ENCODE peak calls at places on chromosomes 4 and X, in ten cellular contexts. W is Right ventricle myocardium inferior; V is stimulated activated CD8-positive, alpha-beta memory T cell treated with anti-CD3 and anti-CD28 coated beads, Interleukin-7, amount 100 ng/mL, for 1 hour; Z is HEK293T; M is LoVo; J is fibroblast of lung; A is sigmoid colon; G is GM12865; R is CD8-positive, alpha-beta memory T cell; C is HAP-1. O is an unnamed sample.

GRCh38 chr4:137529432-137529831 is 2.9 kb downstream of the PCDH18 start:
- DNase-seq in Z (no peak), W (no peak), V (no peak), G (no peak), A (no peak), M (no peak), J (no peak), C (no peak), R (no peak), O (no peak)

GRCh38 chrX:139905041-139905440 is 27.8 kb downstream of the ATP11C start:
- DNase-seq in M (no peak), J (no peak), Z (no peak), W (no peak), R (no peak), G (no peak), C (no peak), A (no peak), V (no peak), O (no peak)

GRCh38 chr4:183541081-183542045 is 36.5 kb downstream of the ING2 start:
- DNase-seq in C (no peak), A (no peak), W (no peak), R (no peak), G (no peak), Z (no peak), V (no peak), M (no peak), J (peak), O (peak)

GRCh38 chr4:57037982-57038604 is 59.4 kb downstream of the POLR2B start:
- DNase-seq in V (no peak), J (peak), C (peak), W (peak), Z (peak), A (peak), R (no peak), G (peak), M (peak), O (peak)

GRCh38 chrX:108537005-108537404 is 97.4 kb downstream of the COL4A5 start:
- DNase-seq in C (peak), W (no peak), Z (peak), V (no peak), A (no peak), M (peak), R (no peak), G (peak), J (peak), O (no peak)

GRCh38 chr4:185801471-185801870 is 10.5 kb downstream of the SORBS2 start:
- DNase-seq in V (no peak), W (no peak), G (no peak), C (no peak), R (no peak), Z (no peak), A (no peak), M (no peak), J (no peak), O (no peak)

GRCh38 chr4:73620115-73620792 is at the start of gene RASSF6:
- DNase-seq in R (no peak), G (peak), W (peak), V (no peak), C (no peak), J (no peak), Z (peak), A (no peak), M (peak), O (peak)

GRCh38 chrX:31337332-31337731 is 265.5 kb upstream of the FTHL17 start:
- DNase-seq in C (no peak), M (no peak), G (no peak), A (no peak), Z (no peak), J (no peak), W (no peak), R (no peak), V (no peak), O (no peak)

GRCh38 chrX:18151661-18152060 is 69.0 kb downstream of the BEND2 start:
- DNase-seq in V (no peak), J (no peak), G (no peak), R (no peak), C (no peak), M (no peak), W (no peak), A (no peak), Z (no peak), O (no peak)

GRCh38 chrX:81411517-81411916 is 209.6 kb downstream of the SH3BGRL start:
- DNase-seq in Z (no peak), A (no peak), W (no peak), R (no peak), C (no peak), J (no peak), M (no peak), V (no peak), G (no peak), O (no peak)

GRCh38 chr4:84804126-84804525 is 162.4 kb downstream of the WDFY3 start:
- DNase-seq in G (no peak), W (no peak), C (no peak), J (peak), V (no peak), A (no peak), M (no peak), R (no peak), Z (no peak), O (no peak)

GRCh38 chrX:11193035-11193469 is 81.9 kb downstream of the HCCS start:
- DNase-seq in R (no peak), M (no peak), V (no peak), A (no peak), W (no peak), J (peak), C (no peak), Z (no peak), G (no peak), O (no peak)

GRCh38 chr4:122746485-122746965 is 14.0 kb downstream of the BBS12 start:
- DNase-seq in W (no peak), G (no peak), Z (no peak), M (no peak), C (no peak), A (no peak), R (no peak), V (no peak), J (no peak), O (no peak)

GRCh38 chrX:114959729-114960128 is 57.7 kb downstream of the IL13RA2 start:
- DNase-seq in R (no peak), J (peak), W (no peak), Z (peak), G (no peak), M (no peak), A (no peak), V (no peak), C (peak), O (no peak)

GRCh38 chrX:56462389-56462788 is 101.0 kb upstream of the UBQLN2 start:
- DNase-seq in M (no peak), R (no peak), V (no peak), G (peak), C (no peak), A (no peak), Z (no peak), J (peak), W (no peak), O (no peak)

GRCh38 chrX:7147431-7147977 is at the start of gene STS:
- DNase-seq in V (peak), G (peak), C (peak), M (no peak), W (peak), Z (no peak), J (no peak), R (no peak), A (peak), O (no peak)

GRCh38 chr4:183335369-183335940 is 13.2 kb upstream of the CLDN24 start:
- DNase-seq in R (no peak), V (no peak), C (no peak), J (peak), G (no peak), W (no peak), Z (no peak), M (peak), A (no peak), O (peak)

GRCh38 chrX:103817502-103817901 is 14.6 kb downstream of the RAB9B start:
- DNase-seq in C (peak), A (no peak), M (peak), J (peak), R (peak), G (peak), Z (peak), V (no peak), W (no peak), O (no peak)

GRCh38 chrX:1601768-1602085 is 10.3 kb downstream of the AKAP17A start:
- DNase-seq in W (no peak), C (no peak), M (no peak), G (no peak), R (no peak), A (no peak), Z (no peak), J (no peak), V (no peak), O (no peak)

GRCh38 chr4:1521821-1522361 is 115.6 kb upstream of the NKX1-1 start:
- DNase-seq in Z (no peak), J (no peak), V (no peak), M (no peak), W (peak), G (no peak), R (no peak), C (no peak), A (peak), O (no peak)

GRCh38 chrX:101918746-101919145 is 13.1 kb downstream of the ZMAT1 start:
- DNase-seq in J (no peak), C (no peak), V (no peak), G (no peak), Z (no peak), R (no peak), M (no peak), A (no peak), W (no peak), O (no peak)

GRCh38 chr4:30946288-30946687 is 226.1 kb downstream of the PCDH7 start:
- DNase-seq in V (no peak), M (no peak), G (no peak), W (no peak), R (no peak), C (no peak), Z (no peak), A (no peak), J (no peak), O (no peak)

GRCh38 chr4:21457086-21457840 is 491.3 kb downstream of the KCNIP4 start:
- DNase-seq in A (no peak), W (no peak), R (no peak), Z (no peak), M (no peak), G (no peak), C (no peak), V (no peak), J (no peak), O (no peak)

GRCh38 chrX:108070891-108071290 is 20.5 kb downstream of the PSMD10 start:
- DNase-seq in G (no peak), W (no peak), A (no peak), C (no peak), R (no peak), J (peak), M (no peak), V (no peak), Z (no peak), O (no peak)

GRCh38 chrX:119638725-119639471 is 32.7 kb upstream of the NKRF start:
- DNase-seq in G (peak), V (no peak), A (no peak), Z (no peak), C (no peak), W (no peak), R (no peak), M (no peak), J (no peak), O (no peak)

GRCh38 chr4:19936471-19936870 is 315.2 kb upstream of the SLIT2 start:
- DNase-seq in Z (no peak), G (no peak), M (no peak), A (no peak), C (no peak), R (no peak), J (peak), V (no peak), W (no peak), O (no peak)

GRCh38 chrX:154712781-154713391 is 38.0 kb downstream of the GAB3 start:
- DNase-seq in A (no peak), V (no peak), G (peak), M (peak), R (no peak), W (no peak), Z (no peak), J (peak), C (no peak), O (no peak)

GRCh38 chr4:152894673-152895072 is 41.5 kb upstream of the FHDC1 start:
- DNase-seq in J (peak), V (no peak), C (no peak), Z (no peak), R (no peak), M (no peak), G (no peak), W (no peak), A (no peak), O (no peak)

GRCh38 chr4:10808591-10808990 is 124.0 kb upstream of the CLNK start:
- DNase-seq in J (peak), A (peak), V (no peak), C (no peak), R (no peak), M (no peak), Z (no peak), G (no peak), W (no peak), O (no peak)

GRCh38 chr4:37998225-37998624 is 38.0 kb downstream of the PTTG2 start:
- DNase-seq in W (no peak), R (no peak), M (no peak), Z (no peak), V (no peak), A (no peak), J (no peak), C (no peak), G (no peak), O (no peak)

GRCh38 chr4:3037957-3038451 is 36.3 kb downstream of the HTT-AS start:
- DNase-seq in W (peak), R (no peak), G (peak), V (no peak), C (no peak), J (no peak), A (no peak), Z (no peak), M (no peak), O (no peak)

GRCh38 chr4:8675383-8675782 is 82.8 kb downstream of the CPZ start:
- DNase-seq in C (no peak), Z (peak), W (no peak), M (no peak), A (peak), R (no peak), J (no peak), V (no peak), G (no peak), O (peak)